ENCODE peak calls at places on chromosomes 13 and 19, in ten cellular contexts. L is suprapubic skin, D is hepatocyte, A is IMR-90, Q is stomach, I is fibroblast of lung, C is BE2C, J is tibial artery, G is esophagus muscularis mucosa, R is HCT116. U is an unnamed sample. For H3K4me1, the result is how much of the 10 kb centered on the place peaks cover.

GRCh38 chr19:18282021-18282787 is 782 bp upstream of the JUND start:
- DNase-seq in L (no peak), D (no peak), A (no peak), Q (no peak), I (no peak), C (no peak), J (peak), G (peak), R (no peak), U (no peak)

GRCh38 chr13:24625324-24625723 is 54.9 kb upstream of the ATP12A start:
- DNase-seq in L (no peak), D (no peak), A (no peak), Q (no peak), I (no peak), C (no peak), J (no peak), G (no peak), R (no peak), U (no peak)

GRCh38 chr19:18049390-18049789 is 37.3 kb downstream of the IL12RB1 start:
- DNase-seq in L (peak), D (no peak), A (peak), Q (peak), I (peak), C (no peak), J (peak), G (no peak), R (no peak), U (no peak)

GRCh38 chr19:3358919-3359849 is 7.2 kb upstream of the NFIC start:
- DNase-seq in L (no peak), D (peak), A (peak), Q (peak), I (peak), C (peak), J (peak), G (no peak), R (no peak), U (peak)

GRCh38 chr19:48085077-48085476 is 25.5 kb downstream of the PLA2G4C start:
- DNase-seq in L (no peak), D (no peak), A (no peak), Q (no peak), I (no peak), C (no peak), J (no peak), G (no peak), R (no peak), U (no peak)

GRCh38 chr19:47475460-47475859 is 3.8 kb upstream of the SLC8A2 start:
- DNase-seq in L (no peak), D (no peak), A (peak), Q (no peak), I (no peak), C (no peak), J (no peak), G (no peak), R (no peak), U (peak)

GRCh38 chr19:6232567-6232966 is 47.2 kb downstream of the MLLT1 start:
- DNase-seq in L (no peak), D (no peak), A (peak), Q (no peak), I (peak), C (no peak), J (no peak), G (no peak), R (no peak), U (peak)

GRCh38 chr13:99074693-99075092 is 96.8 kb upstream of the DOCK9 start:
- DNase-seq in L (no peak), D (no peak), A (no peak), Q (no peak), I (no peak), C (no peak), J (no peak), G (no peak), R (no peak), U (no peak)

GRCh38 chr13:100544866-100545683 is 43.5 kb downstream of the GGACT start:
- DNase-seq in L (no peak), D (no peak), A (no peak), Q (peak), I (no peak), C (no peak), J (peak), G (no peak), R (no peak), U (no peak)

GRCh38 chr19:55309437-55309836 is 15.7 kb downstream of the TMEM150B start:
- DNase-seq in L (no peak), D (no peak), A (no peak), Q (no peak), I (no peak), C (no peak), J (no peak), G (no peak), R (no peak), U (no peak)

GRCh38 chr19:7191946-7192691 is 102.1 kb downstream of the INSR start:
- DNase-seq in L (no peak), D (no peak), A (no peak), Q (no peak), I (no peak), C (no peak), J (no peak), G (no peak), R (no peak), U (no peak)

GRCh38 chr13:101916108-101916757 is 463.8 kb downstream of the ITGBL1 start:
- DNase-seq in L (no peak), D (peak), A (no peak), Q (no peak), I (peak), C (peak), J (no peak), G (no peak), R (no peak), U (peak)

GRCh38 chr13:90084684-90085290 is 1262.7 kb upstream of the MIR17HG start:
- DNase-seq in L (no peak), D (no peak), A (no peak), Q (no peak), I (peak), C (no peak), J (no peak), G (no peak), R (no peak), U (peak)

GRCh38 chr13:75481176-75482069 is 546 bp downstream of the TBC1D4 start:
- DNase-seq in L (no peak), D (peak), A (no peak), Q (peak), I (peak), C (peak), J (peak), G (no peak), R (no peak), U (peak)

GRCh38 chr13:88919970-88920628 is 1248.9 kb downstream of the SLITRK5 start:
- DNase-seq in L (no peak), D (no peak), A (no peak), Q (no peak), I (no peak), C (no peak), J (no peak), G (no peak), R (no peak), U (no peak)

GRCh38 chr19:794989-795658 is 2.1 kb upstream of the PTBP1 start:
- DNase-seq in L (no peak), D (no peak), A (no peak), Q (no peak), I (no peak), C (no peak), J (no peak), G (no peak), R (no peak), U (no peak)

GRCh38 chr19:5406816-5407215 is 48.4 kb upstream of the ZNRF4 start:
- DNase-seq in L (no peak), D (no peak), A (no peak), Q (no peak), I (no peak), C (no peak), J (no peak), G (no peak), R (no peak), U (no peak)

GRCh38 chr13:97018029-97018819 is 23.9 kb upstream of the OXGR1 start:
- DNase-seq in L (no peak), D (peak), A (peak), Q (no peak), I (peak), C (peak), J (no peak), G (no peak), R (peak), U (peak)

GRCh38 chr13:40550130-40550529 is 116.3 kb downstream of the FOXO1 start:
- DNase-seq in L (no peak), D (no peak), A (no peak), Q (no peak), I (peak), C (no peak), J (no peak), G (no peak), R (no peak), U (peak)

GRCh38 chr13:113835461-113836274 is 28.2 kb downstream of the GAS6 start:
- DNase-seq in L (no peak), D (peak), A (peak), Q (no peak), I (peak), C (no peak), J (no peak), G (no peak), R (no peak), U (no peak)

GRCh38 chr19:18340237-18340989 is at the start of gene PGPEP1:
- DNase-seq in L (peak), D (peak), A (peak), Q (peak), I (peak), C (peak), J (peak), G (no peak), R (no peak), U (peak)

GRCh38 chr13:20119960-20120359 is 40.9 kb downstream of the GJA3 start:
- DNase-seq in L (no peak), D (no peak), A (no peak), Q (no peak), I (no peak), C (no peak), J (no peak), G (no peak), R (no peak), U (no peak)

GRCh38 chr13:41791056-41791455 is 169.9 kb downstream of the VWA8 start:
- DNase-seq in L (no peak), D (no peak), A (peak), Q (no peak), I (no peak), C (no peak), J (no peak), G (no peak), R (no peak), U (peak)

GRCh38 chr13:109744512-109745051 is 41.8 kb downstream of the IRS2 start:
- DNase-seq in L (no peak), D (peak), A (peak), Q (no peak), I (peak), C (peak), J (no peak), G (no peak), R (no peak), U (peak)

GRCh38 chr13:27463500-27463899 is 13.1 kb upstream of the MTIF3 start:
- DNase-seq in L (peak), D (no peak), A (no peak), Q (no peak), I (no peak), C (no peak), J (no peak), G (no peak), R (no peak), U (no peak)

GRCh38 chr13:52652980-52653303 is 306 bp downstream of the SUGT1 start:
- DNase-seq in L (no peak), D (no peak), A (no peak), Q (no peak), I (no peak), C (no peak), J (no peak), G (no peak), R (no peak), U (no peak)

GRCh38 chr13:32426191-32426980 is 1.5 kb downstream of the N4BP2L1 start:
- DNase-seq in L (no peak), D (no peak), A (no peak), Q (no peak), I (no peak), C (no peak), J (no peak), G (no peak), R (no peak), U (no peak)

GRCh38 chr19:56919308-56919995 is 78.9 kb upstream of the PEG3 start:
- DNase-seq in L (no peak), D (no peak), A (no peak), Q (no peak), I (no peak), C (no peak), J (no peak), G (no peak), R (no peak), U (no peak)

GRCh38 chr13:52695856-52696255 is 43.2 kb downstream of the SUGT1 start:
- DNase-seq in L (no peak), D (no peak), A (peak), Q (no peak), I (peak), C (no peak), J (no peak), G (no peak), R (no peak), U (peak)

GRCh38 chr19:10419200-10419645 is 1.1 kb upstream of the PDE4A start:
- DNase-seq in L (no peak), D (peak), A (no peak), Q (no peak), I (peak), C (peak), J (no peak), G (no peak), R (no peak), U (no peak)

DNA sequence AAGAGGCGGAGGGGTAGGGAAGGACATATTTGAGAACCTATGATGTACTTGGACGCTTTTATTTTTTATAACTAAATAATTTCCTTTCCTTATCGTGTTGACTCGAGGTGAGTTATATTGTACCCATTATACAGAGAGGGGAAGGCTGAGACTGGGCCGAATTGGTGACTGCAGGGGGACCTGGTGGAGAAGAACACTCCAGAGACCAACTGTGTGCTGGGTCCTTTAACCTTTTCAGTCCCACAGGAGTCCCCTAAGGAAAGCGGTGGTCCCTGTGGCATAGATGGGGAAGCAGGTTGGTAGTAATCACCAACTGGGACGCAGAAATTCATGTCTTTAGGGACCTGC is 633 bp downstream of the MYH14 start:
- DNase-seq in L (no peak), D (no peak), A (no peak), Q (no peak), I (no peak), C (no peak), J (no peak), G (no peak), R (no peak), U (no peak)
- H3K4me3 ChIP-seq in L (peak), D (peak), A (no peak), Q (peak), I (no peak), C (no peak), J (peak), G (peak), R (peak), U (peak)

GRCh38 chr19:16589917-16590316 is 17.7 kb upstream of the SLC35E1 start:
- DNase-seq in L (no peak), D (no peak), A (no peak), Q (no peak), I (no peak), C (no peak), J (no peak), G (no peak), R (no peak), U (no peak)

GRCh38 chr19:16594131-16594586 is 21.9 kb upstream of the SLC35E1 start:
- DNase-seq in L (no peak), D (no peak), A (no peak), Q (no peak), I (no peak), C (no peak), J (no peak), G (no peak), R (no peak), U (no peak)

GRCh38 chr19:16593181-16593580 is 21.0 kb upstream of the SLC35E1 start:
- DNase-seq in L (no peak), D (no peak), A (no peak), Q (no peak), I (no peak), C (no peak), J (no peak), G (no peak), R (no peak), U (no peak)

GRCh38 chr19:16590876-16591802 is 18.9 kb upstream of the SLC35E1 start:
- DNase-seq in L (no peak), D (no peak), A (no peak), Q (no peak), I (no peak), C (no peak), J (no peak), G (no peak), R (no peak), U (no peak)

GRCh38 chr19:16591803-16592556 is 19.8 kb upstream of the SLC35E1 start:
- DNase-seq in L (no peak), D (no peak), A (peak), Q (no peak), I (peak), C (no peak), J (no peak), G (no peak), R (no peak), U (no peak)
- H3K4me1 ChIP-seq in L (half or more), D (under half), A (under half), Q (half or more), I (under half), C (under half), J (under half), G (half or more), R (under half), U (under half)

DNA sequence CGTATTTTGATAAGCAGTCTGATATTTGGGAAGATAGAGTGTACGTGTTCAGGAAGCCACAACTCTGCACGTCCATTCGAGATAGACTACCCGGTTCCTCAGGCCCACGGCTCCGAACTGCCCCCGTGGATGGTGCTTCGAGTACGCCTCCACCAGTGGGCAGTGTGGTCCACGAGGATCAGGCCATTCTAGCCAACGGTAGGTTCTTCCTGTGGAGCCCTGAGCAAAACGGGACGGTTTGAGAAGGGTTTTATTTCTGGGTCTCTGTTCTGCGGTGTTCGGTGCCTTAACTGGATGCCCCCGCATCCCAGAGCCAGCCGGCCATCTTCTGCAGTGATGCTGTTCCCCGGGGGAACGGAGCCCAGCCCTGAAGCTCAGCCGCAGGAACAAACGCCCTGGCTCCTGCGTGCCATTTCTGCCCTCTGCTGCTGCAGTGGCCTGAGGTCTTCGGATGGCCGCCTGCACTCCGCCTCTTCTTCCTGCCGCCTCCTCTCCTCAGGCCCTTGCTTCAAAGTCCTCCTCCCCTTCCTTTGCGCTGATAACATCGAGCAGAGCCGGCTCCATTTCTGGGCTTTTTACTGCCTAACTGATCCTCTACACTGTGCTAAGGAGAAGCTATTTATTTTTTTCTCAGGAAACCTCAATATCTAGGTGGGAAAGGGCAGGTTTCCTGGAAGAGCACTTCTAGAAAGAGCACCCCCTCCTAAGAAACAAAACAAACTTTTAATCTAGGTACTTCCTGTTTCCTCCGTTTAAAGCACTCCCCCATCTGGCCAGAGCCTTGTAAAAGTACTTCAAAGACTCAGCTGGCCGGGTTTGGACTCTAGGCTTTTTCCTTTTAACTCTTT is 36.2 kb upstream of the SLC46A3 start:
- DNase-seq in L (no peak), D (peak), A (peak), Q (no peak), I (no peak), C (no peak), J (no peak), G (peak), R (peak), U (peak)
- TF ChIP-seq CTCF in L (no peak), D (no peak), A (peak), Q (no peak), I (no peak), C (peak), J (no peak), G (no peak), R (peak), U (peak)

DNA sequence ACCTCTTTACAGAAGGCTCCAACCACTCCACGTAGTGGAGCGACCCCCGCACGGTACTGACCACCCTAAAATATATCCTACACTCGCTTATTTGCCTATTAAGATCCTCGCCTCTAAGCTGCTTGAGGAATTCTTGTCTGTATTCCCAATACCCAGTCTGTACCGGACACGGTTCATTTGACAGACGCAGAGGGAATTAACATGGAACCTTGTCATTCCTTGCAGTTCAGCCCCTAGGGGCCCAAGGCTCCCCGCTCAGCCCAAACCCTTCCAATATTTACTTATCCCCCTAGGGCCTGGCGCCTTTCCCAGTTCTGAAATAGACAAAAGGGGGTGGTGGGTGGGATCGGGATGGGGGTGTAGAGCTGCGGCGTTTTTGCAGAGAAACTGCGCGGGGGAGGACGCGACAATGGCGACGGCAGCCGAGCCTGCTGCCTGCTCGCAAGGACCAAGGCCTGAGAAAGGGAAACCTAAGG is 638 bp downstream of the AKAP8L start:
- DNase-seq in L (no peak), D (peak), A (no peak), Q (no peak), I (peak), C (peak), J (no peak), G (no peak), R (no peak), U (no peak)
- H3K4me3 ChIP-seq in L (peak), D (peak), A (peak), Q (peak), I (peak), C (peak), J (peak), G (peak), R (peak), U (peak)

DNA sequence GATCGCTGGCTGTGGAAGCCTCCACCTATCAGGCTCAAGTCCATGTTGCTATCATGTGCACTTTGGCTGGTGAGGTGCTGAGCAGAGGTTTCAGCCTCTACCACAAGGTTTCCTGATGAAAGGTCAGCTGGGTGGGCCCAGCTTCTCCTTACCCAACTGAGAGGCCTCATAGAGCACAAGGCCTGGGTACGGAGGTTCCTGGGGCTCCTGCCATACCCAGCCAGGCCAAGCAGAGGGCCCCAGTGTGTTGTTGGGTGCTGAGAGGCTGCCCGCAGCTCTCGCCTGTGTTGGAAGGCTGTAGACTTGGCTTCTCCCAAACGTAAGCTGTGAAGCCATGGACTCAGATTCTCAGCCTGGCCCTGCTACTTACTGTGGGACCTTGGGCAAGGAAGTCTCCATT is 28.2 kb downstream of the ACTN4 start:
- DNase-seq in L (no peak), D (peak), A (no peak), Q (no peak), I (no peak), C (no peak), J (no peak), G (no peak), R (no peak), U (no peak)
- H3K4me1 ChIP-seq in L (half or more), D (half or more), A (half or more), Q (half or more), I (under half), C (under half), J (half or more), G (half or more), R (half or more), U (under half)

U was measured in cardiac muscle cell.